ENCODE peak calls at places on chromosomes 1 and 21, in four cellular contexts. F is cardiac fibroblast, L is esophagus squamous epithelium, Z is breast epithelium. H is an unnamed sample.

GRCh38 chr1:172637522-172637921 is 21.4 kb upstream of the FASLG start:
- DNase-seq in F (peak), L (no peak), Z (no peak), H (no peak)

GRCh38 chr1:150572918-150573647 is 6.3 kb downstream of the MCL1 start:
- DNase-seq in F (peak), L (no peak), Z (no peak), H (no peak)

GRCh38 chr1:61692155-61692783 is 32.7 kb downstream of the TM2D1 start:
- DNase-seq in F (peak), L (no peak), Z (no peak), H (no peak)

GRCh38 chr1:26833432-26834405 is 7.2 kb downstream of the ZDHHC18 start:
- DNase-seq in F (no peak), L (peak), Z (no peak), H (no peak)

GRCh38 chr1:204583909-204584632 is 67.9 kb downstream of the MDM4 start:
- DNase-seq in F (no peak), L (no peak), Z (peak), H (no peak)

GRCh38 chr21:45004481-45005263 is 64.8 kb downstream of the SLX9 start:
- DNase-seq in F (no peak), L (no peak), Z (peak), H (no peak)

GRCh38 chr1:241990040-241990439 is 8.9 kb downstream of the MAP1LC3C start:
- DNase-seq in F (peak), L (no peak), Z (peak), H (peak)

GRCh38 chr1:9233241-9233941 is 1.2 kb upstream of the H6PD start:
- DNase-seq in F (peak), L (no peak), Z (peak), H (no peak)

GRCh38 chr1:56444960-56445646 is 134.3 kb downstream of the PLPP3 start:
- DNase-seq in F (no peak), L (no peak), Z (no peak), H (no peak)

GRCh38 chr1:212669102-212669501 is 30.5 kb downstream of the BATF3 start:
- DNase-seq in F (peak), L (no peak), Z (no peak), H (peak)

GRCh38 chr1:75855010-75855409 is 58.3 kb downstream of the MSH4 start:
- DNase-seq in F (peak), L (no peak), Z (no peak), H (no peak)

GRCh38 chr1:68293609-68294353 is 61.5 kb upstream of the WLS start:
- DNase-seq in F (peak), L (no peak), Z (no peak), H (peak)

GRCh38 chr1:172536256-172536655 is 3.3 kb downstream of the SUCO start:
- DNase-seq in F (no peak), L (no peak), Z (no peak), H (no peak)

GRCh38 chr1:184267747-184268146 is 119.1 kb upstream of the C1orf21 start:
- DNase-seq in F (no peak), L (no peak), Z (no peak), H (no peak)
- TF ChIP-seq CTCF in F (no peak), L (no peak), Z (no peak), H (no peak)

DNA sequence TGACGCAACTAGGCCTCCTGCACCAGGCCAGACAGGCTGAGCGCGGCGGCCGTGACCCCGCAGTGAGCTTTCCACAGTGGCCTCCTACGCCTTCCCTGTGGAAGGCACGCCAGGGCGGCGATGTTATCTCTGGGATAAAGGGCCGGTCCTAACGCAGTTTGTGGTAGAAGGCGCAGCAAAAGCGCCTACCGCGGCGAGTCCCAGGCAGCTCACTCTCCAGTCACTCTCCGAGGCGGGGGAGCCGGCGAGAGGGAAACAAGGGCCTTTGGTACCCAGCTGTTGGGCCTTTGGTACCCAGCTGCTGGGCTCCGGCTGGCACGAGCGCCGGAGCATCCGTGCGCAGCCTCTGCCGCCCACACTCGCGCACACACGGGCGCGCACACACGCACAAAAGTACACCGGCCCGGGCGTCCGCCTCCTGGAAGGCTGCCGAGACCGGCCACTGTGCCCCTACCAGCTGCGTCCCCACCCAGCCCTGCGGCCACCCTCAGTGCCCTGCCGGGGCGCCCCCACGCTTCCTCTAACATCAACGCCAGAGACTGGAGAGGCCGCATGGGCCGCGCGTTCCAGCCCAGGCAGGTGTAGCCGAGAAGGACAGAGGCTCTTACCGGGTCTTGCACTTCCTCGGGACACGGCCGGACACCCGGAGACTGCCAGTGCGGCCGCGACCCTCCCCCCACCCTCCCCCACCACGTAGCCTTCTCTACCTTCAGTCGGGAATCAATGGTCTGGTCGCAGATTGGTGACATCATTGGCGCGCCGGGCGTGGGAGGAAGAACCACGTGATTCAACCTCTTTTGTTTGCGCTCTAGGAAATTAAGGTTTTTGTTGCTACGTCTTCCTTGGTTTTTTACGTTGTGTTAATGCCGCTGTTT is 19.5 kb upstream of the ADAR start:
- DNase-seq in F (peak), L (peak), Z (peak), H (peak)
- TF ChIP-seq CTCF in F (no peak), L (peak), Z (no peak), H (peak)

DNA sequence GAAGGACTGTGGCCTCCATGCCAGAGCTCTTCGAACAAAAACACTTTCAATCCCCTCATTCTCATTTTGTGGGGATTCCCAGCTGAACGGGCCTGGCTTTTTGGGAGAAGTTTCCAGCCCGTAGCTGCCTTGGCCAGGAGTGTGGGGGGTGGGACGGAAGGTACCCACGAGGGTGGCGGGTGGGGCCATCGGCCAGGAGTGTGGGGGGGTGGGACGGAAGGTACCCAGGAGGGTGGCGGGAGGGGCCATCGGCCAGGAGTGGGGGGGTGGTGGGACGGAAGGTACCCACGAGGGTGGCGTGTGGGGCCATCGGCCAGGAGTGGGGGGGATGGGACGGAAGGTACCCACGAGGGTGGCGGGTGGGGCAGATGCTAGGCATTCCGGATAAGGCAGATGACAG is 71.7 kb upstream of the ZBTB18 start:
- DNase-seq in F (no peak), L (no peak), Z (no peak), H (no peak)
- TF ChIP-seq CTCF in F (no peak), L (no peak), Z (no peak), H (no peak)

GRCh38 chr1:28039341-28039740 is 49.1 kb downstream of the EYA3 start:
- DNase-seq in F (no peak), L (no peak), Z (no peak), H (no peak)

GRCh38 chr1:28035420-28035819 is 53.0 kb downstream of the EYA3 start:
- DNase-seq in F (no peak), L (no peak), Z (no peak), H (no peak)

GRCh38 chr1:28031173-28031572 is 57.2 kb downstream of the EYA3 start:
- DNase-seq in F (peak), L (no peak), Z (no peak), H (no peak)

GRCh38 chr1:28037946-28038345 is 50.5 kb downstream of the EYA3 start:
- DNase-seq in F (no peak), L (no peak), Z (no peak), H (no peak)

DNA sequence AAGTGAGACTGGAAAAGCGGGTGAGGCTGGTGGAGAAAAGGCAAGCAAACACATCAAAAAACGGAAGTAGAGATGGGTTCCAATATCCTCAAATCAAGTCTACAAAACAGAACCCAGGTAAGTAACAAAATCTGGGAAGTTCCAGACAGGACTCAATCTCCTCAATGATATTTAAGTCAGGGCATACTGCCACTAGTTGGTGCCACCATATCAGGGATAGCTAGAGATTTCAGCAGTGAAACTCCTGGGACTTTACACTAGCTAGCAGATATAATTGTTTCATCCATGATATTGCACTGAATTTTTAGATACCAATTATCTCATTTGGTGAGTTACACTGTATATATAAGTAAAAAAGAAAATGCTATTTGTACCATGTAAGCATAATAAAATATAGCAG is 52.0 kb downstream of the EYA3 start:
- DNase-seq in F (no peak), L (no peak), Z (no peak), H (no peak)
- TF ChIP-seq CTCF in F (no peak), L (no peak), Z (no peak), H (peak)

DNA sequence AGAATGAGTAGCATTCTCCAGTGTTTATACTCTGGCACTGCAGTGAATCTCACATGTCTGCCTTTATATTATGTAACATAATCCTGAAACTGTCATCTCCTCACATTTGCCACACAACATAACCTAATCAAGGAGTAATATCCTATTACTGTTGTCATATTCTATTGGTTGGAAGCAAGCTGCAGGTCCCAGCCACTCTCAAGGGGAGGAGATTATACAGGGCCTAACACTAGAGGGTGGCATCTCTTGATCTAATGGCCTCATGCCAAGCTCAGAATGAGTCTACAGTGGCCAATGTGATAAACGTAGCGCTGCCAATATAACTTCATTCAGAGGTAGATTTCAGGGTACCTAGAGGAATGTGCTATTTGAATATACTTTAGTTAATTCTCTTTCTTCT is 166.8 kb downstream of the BACH1 start:
- DNase-seq in F (no peak), L (no peak), Z (no peak), H (no peak)
- TF ChIP-seq CTCF in F (no peak), L (no peak), Z (no peak), H (no peak)

DNA sequence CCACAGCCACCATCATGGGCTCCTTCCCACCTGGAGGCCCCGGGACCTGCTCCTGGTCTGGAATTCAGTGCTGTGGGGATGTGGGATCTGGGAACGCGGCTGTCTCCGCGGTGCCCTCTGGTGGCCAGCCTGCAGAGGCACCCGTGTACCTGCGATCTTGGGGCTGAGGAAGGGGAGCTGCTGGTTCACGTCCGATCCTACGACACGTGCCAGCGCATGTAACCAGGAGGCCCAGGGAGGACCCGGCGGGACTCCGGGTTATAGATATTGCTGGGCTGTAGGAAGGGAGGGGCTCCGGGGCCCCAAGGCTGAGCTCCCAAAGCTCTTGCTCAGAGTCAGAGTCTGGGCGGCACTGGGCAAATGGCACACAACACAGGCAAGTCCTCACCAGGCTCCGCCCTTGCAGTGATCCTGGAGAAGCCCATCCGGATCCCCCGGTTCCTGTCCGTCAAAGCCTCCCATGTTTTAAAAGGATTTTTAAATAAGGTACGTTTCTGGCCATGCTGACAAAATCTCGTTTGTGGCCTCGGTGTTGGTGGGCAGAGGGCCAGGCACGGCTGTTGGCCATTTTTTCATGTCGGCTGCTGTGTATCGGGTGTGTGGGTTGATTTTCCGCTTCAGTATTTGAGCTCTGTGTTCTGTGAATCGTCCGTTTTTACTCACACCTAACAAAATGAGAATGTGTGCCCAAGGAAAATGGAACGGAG is 20.1 kb downstream of the FAAP20 start:
- DNase-seq in F (peak), L (no peak), Z (no peak), H (no peak)
- TF ChIP-seq CTCF in F (peak), L (peak), Z (peak), H (peak)

GRCh38 chr1:116036255-116036654 is 59.9 kb downstream of the SLC22A15 start:
- DNase-seq in F (no peak), L (no peak), Z (no peak), H (no peak)
- TF ChIP-seq CTCF in F (no peak), L (no peak), Z (no peak), H (no peak)

DNA sequence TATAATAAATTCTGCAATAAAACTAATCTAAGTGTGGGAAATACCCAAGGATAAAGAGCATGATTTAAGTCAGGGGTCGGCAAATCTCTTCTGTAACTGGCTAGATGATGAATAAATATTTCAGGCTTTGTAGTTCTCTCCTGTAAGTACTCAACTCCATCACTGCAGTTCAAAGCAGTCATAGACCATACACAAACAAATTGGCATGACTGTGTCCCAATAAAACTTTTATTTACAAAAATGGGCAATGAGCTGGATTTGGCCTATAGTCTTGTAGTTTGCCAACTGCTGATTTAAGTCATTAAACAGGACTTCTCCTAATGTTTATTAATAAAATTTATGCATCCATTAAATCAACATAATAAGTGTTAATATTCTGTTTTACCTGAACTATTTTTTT is 49.4 kb downstream of the EDEM3 start:
- DNase-seq in F (no peak), L (no peak), Z (no peak), H (no peak)
- TF ChIP-seq CTCF in F (no peak), L (no peak), Z (no peak), H (no peak)

H was measured in osteocyte.